ENCODE peak calls at places on chromosomes 13 and 19, in five cellular contexts. T, C, M, P and R are unnamed samples.

GRCh38 chr13:94028234-94029145 is 451.0 kb downstream of the DCT start:
- DNase-seq in T (no peak), C (no peak), M (no peak), P (no peak), R (no peak)

GRCh38 chr19:46478356-46478986 is 7.1 kb upstream of the PNMA8A start:
- DNase-seq in T (peak; percentile 48), C (no peak), M (no peak), P (peak; percentile 60), R (no peak)

GRCh38 chr19:58229255-58229639 is 533 bp downstream of the ZNF544 start:
- DNase-seq in T (peak; percentile 57), C (no peak), M (no peak), P (peak; percentile 37), R (no peak)

GRCh38 chr19:8446055-8446709 is 1.4 kb downstream of the HNRNPM start:
- DNase-seq in T (no peak), C (no peak), M (no peak), P (no peak), R (no peak)

GRCh38 chr13:113941571-113942191 is 32.2 kb downstream of the C13orf46 start:
- DNase-seq in T (no peak), C (no peak), M (no peak), P (no peak), R (no peak)

GRCh38 chr13:109919715-109920375 is 133.5 kb upstream of the IRS2 start:
- DNase-seq in T (no peak), C (no peak), M (no peak), P (peak; percentile 33), R (no peak)

GRCh38 chr13:112708560-112709240 is 18.9 kb downstream of the ATP11A start:
- DNase-seq in T (no peak), C (no peak), M (no peak), P (no peak), R (no peak)

GRCh38 chr19:40523322-40524047 is 53.2 kb upstream of the SHKBP1 start:
- DNase-seq in T (peak; percentile 83), C (no peak), M (peak; percentile 3), P (peak; percentile 64), R (no peak)

GRCh38 chr13:39051157-39051556 is 12.9 kb downstream of the NHLRC3 start:
- DNase-seq in T (peak; percentile 80), C (no peak), M (peak; percentile 8), P (peak; percentile 67), R (no peak)

GRCh38 chr13:113115363-113116205 is 7.0 kb upstream of the F10 start:
- DNase-seq in T (no peak), C (no peak), M (no peak), P (no peak), R (no peak)

GRCh38 chr13:31627097-31627496 is 112.2 kb upstream of the RXFP2 start:
- DNase-seq in T (no peak), C (no peak), M (no peak), P (peak; percentile 34), R (no peak)

GRCh38 chr19:18397242-18398202 is at the start of gene LRRC25:
- DNase-seq in T (no peak), C (no peak), M (no peak), P (no peak), R (no peak)

GRCh38 chr13:103006706-103007426 is 59.4 kb downstream of the SLC10A2 start:
- DNase-seq in T (no peak), C (no peak), M (no peak), P (no peak), R (no peak)

GRCh38 chr13:27775943-27776342 is 16.3 kb upstream of the GSX1 start:
- DNase-seq in T (no peak), C (no peak), M (no peak), P (no peak), R (no peak)

GRCh38 chr13:110108348-110109139 is 198.4 kb downstream of the COL4A1 start:
- DNase-seq in T (peak; percentile 85), C (peak; percentile 70), M (no peak), P (peak; percentile 93), R (peak; percentile 73)

GRCh38 chr13:110756268-110756667 is 42.8 kb downstream of the ING1 start:
- DNase-seq in T (no peak), C (no peak), M (peak; percentile 14), P (peak; percentile 95), R (peak; percentile 57)

GRCh38 chr13:113665582-113666323 is 1.3 kb upstream of the GRK1 start:
- DNase-seq in T (no peak), C (no peak), M (no peak), P (no peak), R (no peak)

GRCh38 chr19:57171551-57172081 is 4.3 kb upstream of the DUXA start:
- DNase-seq in T (peak; percentile 41), C (no peak), M (no peak), P (peak; percentile 35), R (no peak)

GRCh38 chr13:36294061-36294460 is 3.6 kb downstream of the CCDC169 start:
- DNase-seq in T (no peak), C (no peak), M (no peak), P (no peak), R (no peak)

GRCh38 chr13:110233181-110233641 is 73.7 kb downstream of the COL4A1 start:
- DNase-seq in T (peak; percentile 67), C (peak; percentile 88), M (peak; percentile 47), P (peak; percentile 98), R (peak; percentile 67)

GRCh38 chr13:37375724-37376123 is 222.8 kb downstream of the POSTN start:
- DNase-seq in T (no peak), C (no peak), M (no peak), P (peak; percentile 26), R (no peak)

GRCh38 chr13:40389081-40389641 is 277.3 kb downstream of the FOXO1 start:
- DNase-seq in T (no peak), C (no peak), M (no peak), P (no peak), R (no peak)

GRCh38 chr13:42068886-42069285 is 20.4 kb downstream of the DGKH start:
- DNase-seq in T (no peak), C (no peak), M (no peak), P (no peak), R (no peak)

GRCh38 chr13:29892149-29892548 is 41.7 kb upstream of the UBL3 start:
- DNase-seq in T (no peak), C (no peak), M (no peak), P (no peak), R (no peak)

GRCh38 chr13:114073881-114074551 is 58.4 kb downstream of the RASA3 start:
- DNase-seq in T (no peak), C (no peak), M (no peak), P (no peak), R (no peak)

GRCh38 chr13:53092931-53093330 is 64.3 kb downstream of the OLFM4 start:
- DNase-seq in T (no peak), C (no peak), M (no peak), P (no peak), R (no peak)

GRCh38 chr13:113220877-113221276 is 11.5 kb downstream of the CUL4A start:
- DNase-seq in T (no peak), C (no peak), M (no peak), P (peak; percentile 21), R (no peak)

GRCh38 chr19:14310055-14310454 is 71.2 kb upstream of the ADGRE5 start:
- DNase-seq in T (no peak), C (no peak), M (no peak), P (no peak), R (no peak)

GRCh38 chr13:100826441-100826840 is 151.8 kb upstream of the TMTC4 start:
- DNase-seq in T (no peak), C (no peak), M (no peak), P (no peak), R (no peak)

DNA sequence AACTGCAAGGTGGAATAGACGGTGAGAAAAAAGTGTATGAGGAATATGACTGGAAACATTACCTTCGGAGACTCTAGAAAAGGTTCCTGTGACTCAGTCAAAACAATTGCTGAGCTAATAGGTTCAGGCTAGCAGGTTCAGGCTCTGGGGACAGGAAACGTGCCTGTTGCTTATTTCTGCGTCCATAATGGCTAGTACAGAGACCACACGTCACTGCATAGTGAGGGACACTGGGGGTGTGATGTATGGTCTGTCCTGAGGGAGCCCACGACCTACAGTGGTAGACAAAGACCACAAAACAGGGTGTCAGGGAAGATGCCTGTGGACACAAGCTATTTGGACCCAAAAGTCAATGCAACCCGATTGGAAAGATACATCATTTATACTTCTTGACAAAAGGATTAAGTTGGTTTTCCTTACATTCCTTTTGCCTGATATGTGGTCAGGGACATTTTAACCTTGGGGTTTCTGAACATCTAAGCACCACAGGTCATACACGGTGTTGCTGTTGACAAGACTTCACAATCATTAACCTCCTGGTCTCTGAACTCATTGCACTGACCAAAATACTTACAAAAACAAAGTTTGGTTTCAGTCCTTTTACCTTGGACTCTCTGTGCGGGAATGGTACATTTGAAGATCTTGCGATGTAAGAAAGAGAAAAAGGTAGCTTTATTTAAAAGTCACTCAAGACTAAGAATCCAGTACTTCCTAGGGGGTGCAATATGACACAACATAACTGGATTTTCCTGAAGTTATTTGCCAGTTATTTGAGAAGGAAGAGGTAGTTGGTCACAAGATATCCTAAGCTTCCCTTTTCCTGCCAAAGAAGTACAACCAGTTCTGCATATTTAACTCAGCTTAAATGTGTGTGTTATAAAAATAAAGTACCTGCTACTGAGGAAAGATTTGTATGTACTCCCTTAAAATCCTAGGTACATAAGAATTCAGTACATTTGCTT is 20.0 kb downstream of the CRYL1 start:
- DNase-seq in T (no peak), C (no peak), M (no peak), P (no peak), R (no peak)
- TF ChIP-seq CTCF in T (no peak), C (no peak), M (no peak), P (no peak), R (no peak)

GRCh38 chr19:1073956-1074511 is 7.1 kb downstream of the ARHGAP45 start:
- DNase-seq in T (no peak), C (no peak), M (no peak), P (no peak), R (no peak)

GRCh38 chr19:1074512-1075283 is 7.7 kb downstream of the ARHGAP45 start:
- DNase-seq in T (peak; percentile 92), C (no peak), M (no peak), P (no peak), R (no peak)

GRCh38 chr19:1073063-1073955 is 6.3 kb downstream of the ARHGAP45 start:
- DNase-seq in T (no peak), C (no peak), M (no peak), P (no peak), R (no peak)

GRCh38 chr19:1076951-1077350 is 10.0 kb downstream of the ARHGAP45 start:
- DNase-seq in T (no peak), C (no peak), M (no peak), P (no peak), R (no peak)

GRCh38 chr19:1076046-1076386 is 9.0 kb downstream of the ARHGAP45 start:
- DNase-seq in T (no peak), C (no peak), M (no peak), P (no peak), R (no peak)
- H3K4me3 ChIP-seq in T (no peak overlapping the region), C (no peak overlapping the region), M (no peak overlapping the region), P (no peak overlapping the region), R (no peak overlapping the region)

GRCh38 chr13:45812599-45813372 is 38.8 kb downstream of the SIAH3 start:
- DNase-seq in T (no peak), C (no peak), M (no peak), P (no peak), R (no peak)
- TF ChIP-seq CTCF in T (no peak), C (no peak), M (no peak), P (no peak), R (no peak)

DNA sequence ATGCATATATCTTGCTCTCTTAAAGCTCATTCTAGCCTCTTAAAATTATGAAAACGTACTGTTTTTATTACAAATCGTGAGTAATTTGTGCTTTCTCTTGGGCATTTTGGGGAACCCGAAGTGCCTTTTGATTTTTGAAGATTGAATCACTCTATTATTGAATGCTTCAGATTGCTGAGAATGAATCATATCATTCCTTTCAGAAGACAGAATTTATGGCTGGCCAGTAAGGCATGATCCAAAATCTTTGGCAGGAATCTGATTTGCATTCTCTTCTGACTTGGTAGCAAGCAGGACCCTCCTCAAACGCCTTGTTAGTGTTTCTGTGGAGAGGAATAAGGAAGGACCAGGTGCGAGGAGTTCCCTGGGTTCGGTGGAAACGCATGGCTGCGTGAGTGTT is 49.5 kb downstream of the STARD13 start:
- DNase-seq in T (no peak), C (no peak), M (no peak), P (peak; percentile 72), R (no peak)
- H3K4me3 ChIP-seq in T (no peak overlapping the region), C (no peak overlapping the region), M (no peak overlapping the region), P (no peak overlapping the region), R (no peak overlapping the region)